ENCODE peak calls at places on chromosomes 2 and 18, in ten cellular contexts. V is sigmoid colon, G is K562, D is H1, S is A549, U is ovary, C is tibial nerve, K is stomach, H is suprapubic skin, I is HepG2. B is an unnamed sample.

GRCh38 chr2:121205321-121205942 is 79.6 kb downstream of the TFCP2L1 start:
- DNase-seq in V (no peak), G (no peak), D (no peak), S (no peak), U (no peak), C (no peak), K (peak; percentile 57), H (no peak), I (no peak), B (no peak)

GRCh38 chr2:150469706-150470105 is 17.8 kb downstream of the RND3 start:
- DNase-seq in V (no peak), G (no peak), D (no peak), S (no peak), U (no peak), C (no peak), K (no peak), H (no peak), I (no peak), B (no peak)

GRCh38 chr2:150020221-150020620 is 432.6 kb upstream of the MMADHC start:
- DNase-seq in V (no peak), G (no peak), D (no peak), S (no peak), U (no peak), C (no peak), K (no peak), H (no peak), I (no peak), B (no peak)

GRCh38 chr2:179340678-179341077 is 76.0 kb upstream of the SESTD1 start:
- DNase-seq in V (no peak), G (no peak), D (no peak), S (peak; percentile 26), U (no peak), C (no peak), K (no peak), H (no peak), I (peak; percentile 54), B (no peak)

GRCh38 chr2:98795903-98796676 is 65.2 kb upstream of the MGAT4A start:
- DNase-seq in V (no peak), G (no peak), D (no peak), S (peak; percentile 16), U (no peak), C (no peak), K (no peak), H (peak; percentile 74), I (peak; percentile 100), B (no peak)

GRCh38 chr18:56574827-56575226 is 63.6 kb downstream of the TXNL1 start:
- DNase-seq in V (no peak), G (peak; percentile 16), D (no peak), S (no peak), U (peak; percentile 55), C (no peak), K (peak; percentile 41), H (no peak), I (no peak), B (no peak)

GRCh38 chr2:177028296-177028695 is 184.3 kb upstream of the HNRNPA3 start:
- DNase-seq in V (no peak), G (no peak), D (no peak), S (no peak), U (no peak), C (no peak), K (no peak), H (no peak), I (no peak), B (no peak)

GRCh38 chr2:20378891-20379519 is 28.4 kb upstream of the PUM2 start:
- DNase-seq in V (peak; percentile 96), G (peak; percentile 77), D (peak; percentile 86), S (peak; percentile 78), U (peak; percentile 94), C (peak; percentile 69), K (peak; percentile 79), H (peak; percentile 83), I (peak; percentile 80), B (peak; percentile 74)

GRCh38 chr18:36215577-36215976 is 28.3 kb downstream of the MOCOS start:
- DNase-seq in V (no peak), G (no peak), D (no peak), S (no peak), U (no peak), C (no peak), K (no peak), H (no peak), I (no peak), B (no peak)

GRCh38 chr2:239402666-239403065 is 1.8 kb upstream of the HDAC4 start:
- DNase-seq in V (no peak), G (no peak), D (no peak), S (no peak), U (no peak), C (no peak), K (no peak), H (peak; percentile 77), I (no peak), B (no peak)

GRCh38 chr18:54880706-54881105 is 52.4 kb downstream of the RAB27B start:
- DNase-seq in V (no peak), G (no peak), D (no peak), S (peak; percentile 56), U (no peak), C (no peak), K (no peak), H (no peak), I (no peak), B (no peak)

GRCh38 chr2:71778514-71779305 is 325.3 kb downstream of the DYSF start:
- DNase-seq in V (no peak), G (no peak), D (peak; percentile 34), S (peak; percentile 42), U (no peak), C (no peak), K (no peak), H (no peak), I (no peak), B (no peak)

GRCh38 chr2:32647180-32647651 is 19.4 kb downstream of the TTC27 start:
- DNase-seq in V (no peak), G (no peak), D (no peak), S (no peak), U (no peak), C (no peak), K (no peak), H (no peak), I (no peak), B (no peak)

DNA sequence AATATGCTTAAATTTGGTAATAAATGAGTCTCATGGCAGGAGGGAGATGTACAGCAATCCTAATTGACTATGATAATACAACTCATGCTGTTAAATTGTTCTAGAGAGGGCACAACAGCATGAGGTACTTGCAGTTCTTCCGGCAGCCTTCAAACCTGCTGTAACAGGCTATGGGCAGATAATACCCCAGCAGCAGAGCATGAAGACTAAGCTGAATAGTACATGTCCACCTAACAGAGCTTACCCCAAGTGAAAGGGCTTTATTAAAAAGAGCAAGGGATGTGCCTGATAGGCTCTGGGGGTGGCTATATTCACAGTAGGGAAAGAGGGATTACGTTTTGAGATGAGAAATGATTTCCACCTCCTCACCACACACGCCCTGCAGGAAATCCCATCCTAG is 28.9 kb downstream of the MRO start:
- DNase-seq in V (no peak), G (no peak), D (no peak), S (no peak), U (no peak), C (no peak), K (no peak), H (no peak), I (no peak), B (no peak)
- H3K4me1 ChIP-seq in V (no peaks in the 10 kb centered on the region), G (no peaks in the 10 kb centered on the region), D (no peaks in the 10 kb centered on the region), S (no peaks in the 10 kb centered on the region), U (no peaks in the 10 kb centered on the region), C (no peaks in the 10 kb centered on the region), K (peaks cover 16% of the 10 kb centered on the region), H (no peaks in the 10 kb centered on the region), I (no peaks in the 10 kb centered on the region), B (no peaks in the 10 kb centered on the region)

DNA sequence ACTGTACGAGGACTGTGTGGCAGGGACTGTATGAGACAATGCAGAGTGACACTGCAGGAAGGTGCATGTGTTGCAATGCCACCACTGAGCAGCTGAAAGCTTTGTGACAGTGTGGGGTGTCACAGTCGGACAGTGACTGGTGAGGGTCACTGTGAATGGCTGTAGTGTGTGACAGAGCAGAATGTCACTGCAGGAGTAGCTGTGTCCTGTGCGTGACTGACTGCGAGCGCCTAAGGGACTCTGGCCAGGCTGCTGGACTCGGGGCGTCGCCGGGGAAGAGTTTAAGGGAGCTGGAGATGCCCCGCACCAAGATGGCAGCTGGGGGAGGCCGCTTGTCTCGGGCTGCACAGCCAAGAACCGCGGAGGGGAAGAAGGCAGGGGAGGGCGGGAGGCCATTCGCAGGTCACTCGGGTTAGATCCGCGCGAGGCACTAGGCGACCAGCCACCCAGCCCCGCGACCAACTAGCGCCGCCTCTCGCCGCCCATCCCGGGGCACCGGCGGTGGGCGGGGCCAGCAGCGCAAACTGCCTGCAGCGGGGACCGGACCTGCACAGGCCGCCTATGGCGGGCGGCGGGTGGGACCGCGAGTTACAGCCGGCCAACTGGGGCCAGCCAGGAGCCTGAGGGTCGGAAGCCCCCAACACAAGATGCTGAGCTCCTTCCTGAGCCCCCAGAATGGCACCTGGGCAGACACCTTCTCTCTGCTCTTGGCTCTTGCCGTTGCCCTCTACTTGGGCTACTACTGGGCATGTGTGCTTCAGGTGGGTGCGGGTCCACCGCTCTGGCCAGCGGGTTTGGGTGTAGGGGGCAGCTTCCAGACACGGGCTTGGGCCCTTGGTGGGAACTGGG is at the start of gene ABHD1:
- DNase-seq in V (peak; percentile 79), G (peak; percentile 63), D (peak; percentile 85), S (peak; percentile 36), U (peak; percentile 68), C (peak; percentile 41), K (peak; percentile 69), H (peak; percentile 88), I (peak; percentile 59), B (peak; percentile 83)
- TF ChIP-seq POLR2A in V (no peak), G (no peak), D (no peak), S (peak; percentile 89), U (no peak), C (no peak), K (no peak), H (no peak), I (peak; percentile 90), B (no peak)

GRCh38 chr2:171523969-171524401 is 1.7 kb downstream of the CYBRD1 start:
- DNase-seq in V (no peak), G (peak; percentile 16), D (no peak), S (peak; percentile 39), U (no peak), C (no peak), K (no peak), H (no peak), I (no peak), B (peak; percentile 42)
- TF ChIP-seq EP300 in V (no peak), G (no peak), D (no peak), S (no peak), U (no peak), C (no peak), K (no peak), H (no peak), I (no peak), B (no peak)

DNA sequence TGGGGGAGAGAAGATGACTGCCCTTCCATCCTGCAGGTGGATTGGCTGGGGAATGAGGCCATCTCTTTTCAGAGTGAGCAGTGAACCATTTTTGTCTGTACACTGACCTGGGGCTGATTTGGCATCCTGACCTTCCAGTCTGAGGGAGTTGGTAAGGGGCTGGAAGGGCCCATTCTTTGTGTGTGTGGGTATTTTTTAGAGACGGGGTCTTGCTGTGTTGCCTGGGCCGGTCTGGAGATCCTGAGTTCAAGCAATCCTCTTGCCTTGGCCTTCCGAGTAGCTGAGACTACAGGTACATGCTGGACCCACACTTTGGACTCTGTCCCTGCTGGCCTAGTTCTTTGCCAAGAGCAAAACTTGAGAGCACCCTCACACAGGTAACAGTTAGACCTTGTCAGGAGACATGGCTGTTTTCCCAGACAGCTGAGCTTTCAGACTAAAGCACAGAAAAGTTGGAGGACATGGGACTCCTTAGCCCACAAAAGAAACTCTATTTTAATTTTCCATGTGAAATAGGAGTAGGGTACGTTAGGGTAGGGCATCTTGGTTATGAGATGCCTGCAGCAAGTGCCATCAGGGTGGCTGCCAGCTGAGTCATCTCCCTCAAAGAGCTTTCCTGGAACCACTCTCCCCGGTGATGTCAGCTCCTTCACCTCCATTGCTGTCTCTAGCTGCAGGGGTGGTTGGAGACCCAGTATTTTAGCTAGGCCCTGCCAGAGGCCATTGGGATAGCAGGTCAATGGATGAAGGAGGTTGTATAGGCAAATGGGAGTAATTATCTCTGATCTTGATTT is 60.7 kb downstream of the DGKD start:
- DNase-seq in V (no peak), G (no peak), D (peak; percentile 20), S (peak; percentile 66), U (no peak), C (no peak), K (peak; percentile 65), H (peak; percentile 37), I (no peak), B (peak; percentile 75)
- H3K4me1 ChIP-seq in V (peaks cover 36% of the 10 kb centered on the region), G (peaks cover 6% of the 10 kb centered on the region), D (peaks cover 3% of the 10 kb centered on the region), S (peaks cover 77% of the 10 kb centered on the region), U (peaks cover 16% of the 10 kb centered on the region), C (no peaks in the 10 kb centered on the region), K (peaks cover 78% of the 10 kb centered on the region), H (peaks cover 6% of the 10 kb centered on the region), I (peaks cover 17% of the 10 kb centered on the region), B (peaks cover 31% of the 10 kb centered on the region)